ENCODE peak calls at places on chromosomes 1 and 21, in six cellular contexts. Q is Daoy; T is stimulated activated CD8-positive, alpha-beta memory T cell treated with anti-CD3 and anti-CD28 coated beads, Interleukin-4, amount 100 ng/mL, for 24 hours; I is stimulated activated CD4-positive, alpha-beta T cell treated with anti-CD3 and anti-CD28 coated beads, Interleukin-4, amount 100 ng/mL, for 1 hour; X is heart left ventricle; S is IMR-90. Y is an unnamed sample.

GRCh38 chr1:43858324-43858723 is 75.3 kb upstream of the ARTN start:
- DNase-seq in T (no peak), X (no peak), S (peak), I (no peak), Q (peak), Y (peak)

GRCh38 chr1:73899311-73899710 is 298.7 kb downstream of the LRRIQ3 start:
- DNase-seq in I (no peak), Q (no peak), T (no peak), S (no peak), X (no peak), Y (no peak)

GRCh38 chr1:66439028-66439427 is 94.9 kb upstream of the SGIP1 start:
- DNase-seq in Q (no peak), I (no peak), S (peak), T (no peak), X (no peak), Y (no peak)

GRCh38 chr21:38819719-38820147 is 14.0 kb downstream of the ETS2 start:
- DNase-seq in T (no peak), I (no peak), Q (peak), S (peak), X (no peak), Y (peak)

GRCh38 chr1:114040273-114041043 is 61.2 kb downstream of the OLFML3 start:
- DNase-seq in Q (peak), I (no peak), T (no peak), X (no peak), S (no peak), Y (no peak)

GRCh38 chr1:246324711-246325110 is 182.4 kb downstream of the SMYD3 start:
- DNase-seq in Q (peak), T (no peak), S (peak), X (no peak), I (no peak), Y (no peak)

GRCh38 chr1:9119745-9120144 is 9.2 kb downstream of the GPR157 start:
- DNase-seq in T (no peak), S (no peak), Q (no peak), I (no peak), X (no peak), Y (no peak)

GRCh38 chr21:46194374-46195334 is 10.4 kb upstream of the SPATC1L start:
- DNase-seq in I (no peak), T (no peak), Q (no peak), X (no peak), S (no peak), Y (no peak)

GRCh38 chr1:60848583-60849188 is 233.7 kb upstream of the NFIA start:
- DNase-seq in Q (peak), I (no peak), S (peak), T (no peak), X (no peak), Y (peak)

GRCh38 chr1:100354971-100355394 is 2.7 kb downstream of the CDC14A start:
- DNase-seq in I (no peak), Q (peak), X (no peak), T (no peak), S (peak), Y (no peak)

GRCh38 chr1:246121533-246121932 is 385.5 kb downstream of the SMYD3 start:
- DNase-seq in S (peak), T (no peak), I (no peak), Q (no peak), X (no peak), Y (no peak)

GRCh38 chr1:237981223-237981622 is 90.5 kb upstream of the ZP4 start:
- DNase-seq in T (no peak), S (no peak), Q (no peak), I (no peak), X (no peak), Y (no peak)

GRCh38 chr1:28144203-28145135 is 32.0 kb downstream of the PTAFR start:
- DNase-seq in X (no peak), T (no peak), I (no peak), Q (peak), S (peak), Y (no peak)

GRCh38 chr1:155124503-155125463 is 2.9 kb upstream of the EFNA1 start:
- DNase-seq in X (no peak), I (no peak), Q (peak), S (peak), T (no peak), Y (peak)

GRCh38 chr1:58839871-58840835 is 56.3 kb upstream of the JUN start:
- DNase-seq in I (no peak), S (peak), X (no peak), T (no peak), Q (peak), Y (peak)

GRCh38 chr1:163094182-163094581 is 25.0 kb downstream of the RGS4 start:
- DNase-seq in I (no peak), S (no peak), T (no peak), Q (no peak), X (no peak), Y (no peak)

GRCh38 chr1:75502776-75503175 is 108.1 kb downstream of the SLC44A5 start:
- DNase-seq in T (no peak), S (no peak), I (no peak), X (no peak), Q (no peak), Y (no peak)

GRCh38 chr1:178942285-178943218 is 71.7 kb upstream of the ANGPTL1 start:
- DNase-seq in X (no peak), I (no peak), Q (peak), T (no peak), S (peak), Y (no peak)

GRCh38 chr1:21317035-21317689 is 26.9 kb upstream of the ECE1 start:
- DNase-seq in S (peak), I (no peak), X (peak), T (no peak), Q (peak), Y (peak)

GRCh38 chr1:99110140-99111041 is 105.7 kb upstream of the PLPPR5 start:
- DNase-seq in S (no peak), T (no peak), Q (no peak), X (no peak), I (no peak), Y (no peak)

GRCh38 chr1:185895208-185895900 is 161.2 kb downstream of the HMCN1 start:
- DNase-seq in X (no peak), I (no peak), T (no peak), Q (no peak), S (no peak), Y (no peak)

GRCh38 chr1:109975718-109976117 is 8.8 kb upstream of the AHCYL1 start:
- DNase-seq in I (no peak), X (no peak), Q (peak), S (peak), T (no peak), Y (peak)

GRCh38 chr1:222787746-222788145 is 27.1 kb upstream of the DISP1 start:
- DNase-seq in T (no peak), S (no peak), I (no peak), Q (no peak), X (no peak), Y (no peak)

GRCh38 chr1:173405281-173405680 is 71.9 kb upstream of the PRDX6 start:
- DNase-seq in I (no peak), S (no peak), Q (no peak), X (no peak), T (no peak), Y (no peak)

GRCh38 chr1:19083081-19083480 is 126.6 kb upstream of the IFFO2 start:
- DNase-seq in I (no peak), Q (no peak), T (no peak), X (no peak), S (peak), Y (no peak)

GRCh38 chr1:183163311-183163710 is 22.8 kb upstream of the LAMC2 start:
- DNase-seq in T (no peak), Q (peak), X (no peak), I (no peak), S (peak), Y (no peak)

GRCh38 chr1:160163612-160164011 is 12.2 kb downstream of the ATP1A4 start:
- DNase-seq in Q (peak), X (no peak), S (no peak), T (no peak), I (no peak), Y (no peak)

GRCh38 chr1:239308701-239309333 is 77.6 kb upstream of the CHRM3 start:
- DNase-seq in S (no peak), T (peak), I (peak), Q (peak), X (no peak), Y (no peak)

GRCh38 chr1:166489356-166489669 is 322.5 kb upstream of the FAM78B start:
- DNase-seq in X (no peak), S (no peak), Q (no peak), T (no peak), I (no peak), Y (no peak)

GRCh38 chr1:185813401-185813979 is 79.3 kb downstream of the HMCN1 start:
- DNase-seq in I (no peak), X (no peak), T (no peak), S (peak), Q (peak), Y (no peak)

GRCh38 chr21:46319192-46319591 is 4.5 kb downstream of the C21orf58 start:
- DNase-seq in Q (no peak), T (no peak), I (no peak), S (no peak), X (no peak), Y (no peak)

GRCh38 chr1:210446479-210446878 is 117.8 kb downstream of the HHAT start:
- DNase-seq in Q (peak), S (peak), T (peak), I (peak), X (no peak), Y (no peak)

Y was measured in BJ.